ENCODE peak calls at places on chromosomes 16 and 17, in four cellular contexts. A is H1, G is A549, P is HepG2. K is an unnamed sample.
A peak's percentile ranks its signal among the peaks of the same experiment; 100 is the strongest.

GRCh38 chr16:58402796-58403195 is 10.5 kb downstream of the GINS3 start:
- DNase-seq in G (no peak), P (no peak), A (no peak), K (no peak)

GRCh38 chr17:61383689-61384201 is 15.9 kb upstream of the TBX2 start:
- DNase-seq in A (no peak), G (no peak), P (no peak), K (no peak)

GRCh38 chr17:46765491-46765890 is 53.0 kb downstream of the WNT3 start:
- DNase-seq in A (peak; percentile 42), G (no peak), P (no peak), K (no peak)

GRCh38 chr16:12643034-12643455 is 160.6 kb downstream of the CPPED1 start:
- DNase-seq in P (no peak), A (no peak), G (no peak), K (no peak)

GRCh38 chr16:8905168-8905762 is 23.1 kb downstream of the LITAFD start:
- DNase-seq in G (peak; percentile 36), A (no peak), P (peak; percentile 59), K (no peak)

GRCh38 chr17:75250009-75250471 is 11.4 kb downstream of the GGA3 start:
- DNase-seq in G (no peak), A (no peak), P (no peak), K (no peak)

GRCh38 chr17:60920107-60920506 is 242.5 kb downstream of the BCAS3 start:
- DNase-seq in A (no peak), P (peak; percentile 12), G (no peak), K (no peak)

GRCh38 chr17:59510611-59511010 is 54.8 kb upstream of the DHX40 start:
- DNase-seq in P (no peak), G (no peak), A (no peak), K (no peak)

GRCh38 chr17:9402590-9403199 is 172.9 kb downstream of the STX8 start:
- DNase-seq in P (peak; percentile 45), G (peak; percentile 27), A (peak; percentile 76), K (no peak)

GRCh38 chr16:14037960-14038359 is 33.2 kb upstream of the MRTFB start:
- DNase-seq in A (no peak), P (no peak), G (no peak), K (no peak)

GRCh38 chr16:20181949-20182348 is 108.3 kb upstream of the GPR139 start:
- DNase-seq in P (no peak), G (no peak), A (no peak), K (no peak)

GRCh38 chr16:20178297-20178696 is 104.6 kb upstream of the GPR139 start:
- DNase-seq in A (peak; percentile 29), G (no peak), P (no peak), K (no peak)

GRCh38 chr16:20181386-20181785 is 107.7 kb upstream of the GPR139 start:
- DNase-seq in P (no peak), A (no peak), G (no peak), K (no peak)
- TF ChIP-seq HDAC2 in P (no peak), A (no peak), G (no peak), K (no peak)

GRCh38 chr17:81666092-81666341 is 388 bp downstream of the OXLD1 start:
- DNase-seq in A (no peak), G (no peak), P (peak; percentile 36), K (no peak)
- TF ChIP-seq RNF2 in A (no peak), G (no peak), P (no peak), K (no peak)

DNA sequence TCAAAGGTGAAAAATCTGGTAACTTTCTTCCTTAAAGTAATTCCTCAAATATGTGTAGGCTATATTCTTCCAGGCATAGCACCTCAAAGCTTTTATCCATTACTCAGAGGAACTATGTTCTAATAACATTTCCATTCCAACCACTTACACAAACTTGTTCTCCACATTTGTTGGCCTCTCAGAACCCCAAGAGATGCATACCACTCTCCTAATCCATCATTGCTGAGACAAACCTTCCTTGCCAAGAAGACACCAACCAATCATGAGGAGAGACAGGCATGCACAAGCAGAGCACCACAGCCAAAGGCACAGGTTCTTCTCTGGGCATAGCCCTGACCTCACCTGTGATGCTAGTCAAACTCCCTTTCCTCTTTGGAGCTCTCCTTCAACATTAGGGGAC is 20.9 kb downstream of the CDH11 start:
- DNase-seq in P (no peak), G (no peak), A (no peak), K (no peak)
- TF ChIP-seq HDAC2 in P (no peak), G (no peak), A (no peak), K (no peak)

DNA sequence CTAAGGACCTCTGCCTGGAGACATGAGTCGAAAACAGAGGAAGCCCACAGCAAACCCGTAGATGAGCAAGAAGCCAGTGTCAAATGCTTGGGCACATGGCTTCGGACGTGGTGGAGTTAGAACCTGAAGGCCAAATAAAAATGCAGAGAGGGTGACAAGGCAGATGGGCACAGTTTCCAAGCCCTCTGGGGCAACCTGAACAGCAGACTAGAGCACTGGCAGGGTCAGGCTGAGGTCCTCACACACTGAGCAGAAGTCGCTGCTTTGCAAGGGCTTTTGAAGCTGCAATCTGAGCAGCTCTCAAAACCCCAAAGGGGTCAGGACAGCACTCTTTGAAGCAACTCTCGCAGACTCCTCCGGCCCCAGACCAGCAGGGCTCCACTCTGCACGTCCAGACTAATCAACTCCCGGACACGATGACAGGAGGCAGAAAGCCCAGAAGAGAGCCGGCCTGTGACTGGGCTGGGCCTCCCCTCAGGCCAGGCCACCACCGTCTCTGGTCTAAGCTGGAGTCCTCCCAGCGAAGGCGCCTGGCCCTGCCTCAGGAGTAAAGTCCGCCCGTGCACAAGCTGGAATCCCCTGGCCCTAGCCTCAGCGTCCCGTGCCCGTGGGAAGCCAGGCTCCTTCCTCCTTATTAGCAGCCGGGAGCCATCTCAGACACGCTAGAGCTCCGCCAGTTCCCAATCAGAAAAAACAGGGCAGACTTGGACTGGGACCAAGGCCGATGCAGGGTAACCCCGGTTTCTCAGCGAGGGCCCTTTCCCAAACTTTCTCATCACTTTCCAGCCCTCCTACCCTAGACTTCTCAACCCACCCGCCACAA is 924 bp downstream of the SMARCD2 start:
- DNase-seq in A (no peak), G (no peak), P (peak; percentile 36), K (no peak)
- TF ChIP-seq RNF2 in A (no peak), G (no peak), P (no peak), K (no peak)

DNA sequence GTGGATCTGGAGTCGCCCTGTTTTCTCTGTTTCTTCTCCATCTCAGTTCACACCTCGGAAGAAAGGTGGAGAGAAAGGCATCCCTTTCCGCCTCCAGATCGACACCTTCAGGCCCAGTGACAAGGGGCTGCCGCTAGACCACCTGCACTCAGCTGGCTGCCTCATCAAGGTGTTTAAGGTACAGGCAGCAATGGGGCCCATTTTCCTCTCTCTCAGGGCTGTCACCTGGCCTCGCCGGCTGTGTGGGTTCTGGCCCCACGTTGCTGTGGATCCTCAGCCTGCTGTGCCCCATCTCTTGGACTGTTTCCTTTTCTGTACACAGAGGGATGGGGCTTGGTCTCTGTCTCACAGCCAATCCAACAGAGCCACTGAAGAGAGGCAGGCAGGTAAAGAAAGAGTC is 17.4 kb upstream of the STAC2 start:
- DNase-seq in A (no peak), P (no peak), G (no peak), K (no peak)
- TF ChIP-seq HDAC2 in A (no peak), P (no peak), G (no peak), K (no peak)

K was measured in K562.